ENCODE peak calls at places on chromosomes 2 and 18, in five cellular contexts. E, B, V, D and T are unnamed samples.
A peak's percentile ranks its signal among the peaks of the same experiment; 100 is the strongest.

GRCh38 chr2:42967959-42968674 is 175.7 kb upstream of the HAAO start:
- DNase-seq in B (no peak), E (no peak), V (peak; percentile 62), D (peak; percentile 61), T (peak; percentile 82)

GRCh38 chr18:49100226-49100968 is 149.6 kb upstream of the SMAD7 start:
- DNase-seq in B (peak; percentile 65), E (no peak), V (no peak), D (no peak), T (no peak)

GRCh38 chr2:36277876-36278523 is 77.6 kb upstream of the CRIM1 start:
- DNase-seq in V (no peak), B (no peak), E (no peak), D (no peak), T (no peak)

GRCh38 chr2:149125031-149125725 is 86.7 kb downstream of the LYPD6B start:
- DNase-seq in E (no peak), V (no peak), B (peak; percentile 64), D (no peak), T (no peak)

GRCh38 chr2:99648906-99649606 is 159.2 kb upstream of the REV1 start:
- DNase-seq in E (no peak), V (no peak), B (no peak), D (no peak), T (no peak)

GRCh38 chr2:55311444-55311870 is 42.4 kb upstream of the MTIF2 start:
- DNase-seq in D (no peak), B (no peak), E (peak; percentile 25), V (no peak), T (no peak)

GRCh38 chr2:70305531-70305930 is 3.7 kb upstream of the FAM136A start:
- DNase-seq in B (no peak), E (no peak), D (no peak), V (no peak), T (no peak)

GRCh38 chr18:70288171-70288850 is 534 bp upstream of the SOCS6 start:
- DNase-seq in B (peak; percentile 35), V (peak; percentile 65), E (no peak), D (peak; percentile 53), T (peak; percentile 52)

GRCh38 chr2:95063401-95063958 is 38.0 kb downstream of the MAL start:
- DNase-seq in E (no peak), D (no peak), B (no peak), V (no peak), T (no peak)

GRCh38 chr2:54020793-54021414 is 50.1 kb upstream of the PSME4 start:
- DNase-seq in B (no peak), E (no peak), D (no peak), V (no peak), T (no peak)

GRCh38 chr2:98543214-98543613 is 65.1 kb downstream of the COA5 start:
- DNase-seq in D (no peak), E (no peak), B (no peak), V (no peak), T (no peak)

GRCh38 chr2:24012521-24013245 is 2.8 kb downstream of the MFSD2B start:
- DNase-seq in E (no peak), V (no peak), D (no peak), B (peak; percentile 16), T (no peak)

GRCh38 chr2:178306351-178307073 is 112.2 kb downstream of the OSBPL6 start:
- DNase-seq in E (peak; percentile 10), B (peak; percentile 62), D (no peak), V (no peak), T (no peak)

GRCh38 chr2:229815342-229815741 is 101.0 kb upstream of the DNER start:
- DNase-seq in D (no peak), E (no peak), B (no peak), V (no peak), T (no peak)

GRCh38 chr2:119756837-119757236 is 2.9 kb upstream of the PTPN4 start:
- DNase-seq in B (peak; percentile 57), V (peak; percentile 87), E (no peak), D (no peak), T (peak; percentile 89)

GRCh38 chr2:119553687-119554344 is 9.6 kb downstream of the CFAP221 start:
- DNase-seq in B (peak; percentile 46), V (no peak), E (no peak), D (no peak), T (no peak)

GRCh38 chr2:3289164-3289515 is 88.5 kb downstream of the EIPR1 start:
- DNase-seq in E (no peak), V (no peak), D (no peak), B (no peak), T (no peak)

GRCh38 chr2:206176886-206177285 is 17.2 kb downstream of the EEF1B2 start:
- DNase-seq in V (no peak), E (no peak), D (no peak), B (no peak), T (no peak)

GRCh38 chr18:54378057-54378456 is 20.4 kb downstream of the C18orf54 start:
- DNase-seq in B (no peak), E (no peak), V (no peak), D (no peak), T (no peak)

GRCh38 chr18:61643884-61644647 is 248.7 kb downstream of the RNF152 start:
- DNase-seq in D (no peak), B (no peak), V (no peak), E (no peak), T (no peak)

GRCh38 chr2:135797497-135798274 is 39.3 kb downstream of the LCT start:
- DNase-seq in V (peak; percentile 74), B (peak; percentile 68), E (peak; percentile 75), D (no peak), T (peak; percentile 78)

DNA sequence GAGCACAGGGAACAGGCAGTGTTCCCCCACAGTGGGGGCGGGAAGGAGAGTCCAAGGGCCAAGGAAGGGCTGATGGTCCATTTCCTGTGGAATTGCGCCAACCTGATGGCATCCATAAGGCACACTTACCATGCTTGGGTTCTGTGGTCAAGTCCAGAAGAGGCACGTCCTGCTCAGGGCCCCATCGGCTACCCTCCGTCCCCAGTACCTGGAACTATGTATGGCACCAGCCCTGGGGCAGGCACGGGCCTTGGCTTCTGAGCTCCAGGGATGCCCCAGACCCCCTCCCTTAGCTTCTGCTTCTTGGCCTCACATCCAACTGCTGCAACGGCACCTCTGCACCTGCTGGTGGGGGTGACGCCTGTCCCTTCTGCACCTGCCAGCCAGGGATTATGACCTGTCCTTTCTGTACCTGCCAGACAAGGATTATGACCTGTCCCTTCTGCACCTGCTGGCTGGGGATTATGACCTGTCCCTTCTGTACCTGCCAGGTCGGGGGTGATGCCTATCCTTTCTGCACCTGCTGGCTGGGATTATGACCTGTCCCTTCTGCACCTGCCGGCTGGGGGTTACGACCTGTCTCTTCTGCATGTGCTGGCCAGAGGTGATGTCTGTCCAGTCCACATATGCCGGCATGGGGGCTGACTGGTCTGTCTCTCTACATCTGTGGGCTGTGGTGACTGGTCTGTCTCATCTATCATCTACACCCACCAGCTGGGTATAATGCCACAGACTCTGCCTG is 45.4 kb upstream of the SNTG2 start:
- DNase-seq in V (no peak), E (no peak), B (no peak), D (no peak), T (no peak)
- H3K4me1 ChIP-seq in V (no peaks in the 10 kb centered on the region), E (no peaks in the 10 kb centered on the region), B (no peaks in the 10 kb centered on the region), D (no peaks in the 10 kb centered on the region), T (no peaks in the 10 kb centered on the region)

GRCh38 chr2:170714156-170715061 is 728 bp upstream of the SP5 start:
- DNase-seq in B (no peak), D (no peak), V (peak; percentile 45), E (peak; percentile 27), T (no peak)
- TF ChIP-seq POLR2A in B (no peak), D (no peak), V (no peak), E (no peak), T (no peak)

GRCh38 chr2:134671498-134671897 is 47.3 kb downstream of the TMEM163 start:
- DNase-seq in E (no peak), D (no peak), B (no peak), V (no peak), T (no peak)

GRCh38 chr2:134677866-134678774 is 40.7 kb downstream of the TMEM163 start:
- DNase-seq in E (no peak), B (no peak), D (no peak), V (peak; percentile 76), T (no peak)

GRCh38 chr2:134676960-134677359 is 41.8 kb downstream of the TMEM163 start:
- DNase-seq in D (no peak), B (no peak), E (no peak), V (no peak), T (no peak)

GRCh38 chr2:134674687-134675086 is 44.1 kb downstream of the TMEM163 start:
- DNase-seq in E (no peak), B (no peak), D (no peak), V (no peak), T (no peak)

GRCh38 chr2:134675294-134675693 is 43.5 kb downstream of the TMEM163 start:
- DNase-seq in V (no peak), D (no peak), E (no peak), B (no peak), T (no peak)
- H3K4me1 ChIP-seq in V (peaks cover 17% of the 10 kb centered on the region), D (no peaks in the 10 kb centered on the region), E (no peaks in the 10 kb centered on the region), B (no peaks in the 10 kb centered on the region), T (peaks cover 51% of the 10 kb centered on the region)

GRCh38 chr18:23422751-23423418 is 30.2 kb upstream of the RIOK3 start:
- DNase-seq in D (no peak), E (peak; percentile 20), V (no peak), B (peak; percentile 66), T (peak; percentile 67)
- TF ChIP-seq POLR2A in D (no peak), E (no peak), V (no peak), B (no peak), T (no peak)